ENCODE peak calls at places on chromosomes 5 and 9, in six cellular contexts. L, D, K, Q, H and A are unnamed samples. For H3K36me3, H3K27me3 and H3K4me1, the result is how much of the 10 kb centered on the place peaks cover.

GRCh38 chr5:55868846-55869245 is 17.7 kb downstream of the IL31RA start:
- DNase-seq in L (no peak), D (no peak), K (peak), Q (no peak), H (no peak), A (peak)

GRCh38 chr5:72325566-72326297 is 5.6 kb downstream of the PTCD2 start:
- DNase-seq in L (no peak), D (no peak), K (no peak), Q (no peak), H (no peak), A (no peak)

GRCh38 chr9:134710271-134710540 is 68.6 kb downstream of the COL5A1 start:
- DNase-seq in L (no peak), D (no peak), K (no peak), Q (no peak), H (no peak), A (no peak)

GRCh38 chr9:111970827-111971226 is 74.2 kb downstream of the UGCG start:
- DNase-seq in L (no peak), D (no peak), K (no peak), Q (no peak), H (no peak), A (peak)

GRCh38 chr5:78568212-78568611 is 80.4 kb downstream of the LHFPL2 start:
- DNase-seq in L (no peak), D (no peak), K (no peak), Q (no peak), H (no peak), A (no peak)

GRCh38 chr9:107285292-107285691 is 2.2 kb downstream of the RAD23B start:
- DNase-seq in L (no peak), D (no peak), K (no peak), Q (no peak), H (no peak), A (no peak)

GRCh38 chr5:132054031-132054696 is 6.3 kb upstream of the IL3 start:
- DNase-seq in L (no peak), D (no peak), K (no peak), Q (peak), H (peak), A (no peak)

GRCh38 chr5:96984506-96985192 is 48.8 kb downstream of the LNPEP start:
- DNase-seq in L (peak), D (no peak), K (peak), Q (no peak), H (no peak), A (no peak)

GRCh38 chr5:153670081-153670480 is 179.6 kb downstream of the GRIA1 start:
- DNase-seq in L (no peak), D (no peak), K (peak), Q (no peak), H (no peak), A (peak)

GRCh38 chr5:73393606-73394489 is 54.7 kb downstream of the FOXD1 start:
- DNase-seq in L (no peak), D (no peak), K (peak), Q (no peak), H (no peak), A (no peak)

GRCh38 chr5:50751064-50751657 is 84.7 kb downstream of the PARP8 start:
- DNase-seq in L (peak), D (no peak), K (peak), Q (peak), H (peak), A (peak)

GRCh38 chr5:41414598-41414997 is 95.8 kb downstream of the PLCXD3 start:
- DNase-seq in L (no peak), D (no peak), K (peak), Q (no peak), H (no peak), A (peak)

GRCh38 chr5:174311531-174312269 is 266.2 kb downstream of the NSG2 start:
- DNase-seq in L (peak), D (peak), K (peak), Q (peak), H (peak), A (peak)

GRCh38 chr9:19192213-19193028 is 38.1 kb upstream of the DENND4C start:
- DNase-seq in L (no peak), D (no peak), K (no peak), Q (no peak), H (no peak), A (no peak)

GRCh38 chr9:3490957-3491356 is 34.8 kb downstream of the RFX3 start:
- DNase-seq in L (no peak), D (no peak), K (no peak), Q (no peak), H (no peak), A (no peak)

GRCh38 chr5:93191426-93191825 is 389.6 kb downstream of the NR2F1-AS1 start:
- DNase-seq in L (no peak), D (no peak), K (no peak), Q (no peak), H (no peak), A (no peak)

GRCh38 chr5:74772359-74772758 is 5.3 kb downstream of the NSA2 start:
- DNase-seq in L (no peak), D (no peak), K (no peak), Q (no peak), H (no peak), A (no peak)

GRCh38 chr5:107289030-107289714 is 381.6 kb downstream of the EFNA5 start:
- DNase-seq in L (no peak), D (no peak), K (no peak), Q (no peak), H (no peak), A (no peak)

GRCh38 chr9:87973791-87974292 is 491 bp downstream of the CDK20 start:
- DNase-seq in L (no peak), D (no peak), K (peak), Q (peak), H (no peak), A (no peak)

GRCh38 chr5:126002222-126002897 is 420.8 kb upstream of the GRAMD2B start:
- DNase-seq in L (peak), D (peak), K (no peak), Q (no peak), H (no peak), A (no peak)

GRCh38 chr9:95083086-95083768 is 234.3 kb downstream of the FANCC start:
- DNase-seq in L (no peak), D (no peak), K (no peak), Q (no peak), H (no peak), A (no peak)

GRCh38 chr9:87518702-87519335 is 21.2 kb downstream of the DAPK1 start:
- DNase-seq in L (peak), D (peak), K (peak), Q (no peak), H (no peak), A (peak)

GRCh38 chr5:170632985-170633234 is 129.1 kb downstream of the KCNIP1 start:
- DNase-seq in L (peak), D (peak), K (peak), Q (peak), H (peak), A (no peak)

GRCh38 chr9:111957856-111958631 is 61.4 kb downstream of the UGCG start:
- DNase-seq in L (no peak), D (no peak), K (peak), Q (no peak), H (peak), A (peak)

GRCh38 chr5:92909545-92909962 is 671.5 kb downstream of the NR2F1-AS1 start:
- DNase-seq in L (no peak), D (no peak), K (peak), Q (peak), H (no peak), A (peak)

GRCh38 chr9:134485653-134486052 is 155.9 kb upstream of the COL5A1 start:
- DNase-seq in L (no peak), D (no peak), K (no peak), Q (no peak), H (no peak), A (no peak)

GRCh38 chr9:33318225-33318624 is 27.9 kb downstream of the NFX1 start:
- DNase-seq in L (no peak), D (no peak), K (no peak), Q (no peak), H (no peak), A (peak)

GRCh38 chr9:130421802-130422276 is 22.9 kb upstream of the ASS1 start:
- DNase-seq in L (no peak), D (no peak), K (peak), Q (peak), H (no peak), A (no peak)

GRCh38 chr5:73188764-73189521 is 15.9 kb downstream of the TMEM174 start:
- DNase-seq in L (no peak), D (no peak), K (no peak), Q (peak), H (no peak), A (no peak)

GRCh38 chr9:14061921-14062320 is 252.0 kb downstream of the NFIB start:
- DNase-seq in L (no peak), D (no peak), K (no peak), Q (no peak), H (no peak), A (no peak)

DNA sequence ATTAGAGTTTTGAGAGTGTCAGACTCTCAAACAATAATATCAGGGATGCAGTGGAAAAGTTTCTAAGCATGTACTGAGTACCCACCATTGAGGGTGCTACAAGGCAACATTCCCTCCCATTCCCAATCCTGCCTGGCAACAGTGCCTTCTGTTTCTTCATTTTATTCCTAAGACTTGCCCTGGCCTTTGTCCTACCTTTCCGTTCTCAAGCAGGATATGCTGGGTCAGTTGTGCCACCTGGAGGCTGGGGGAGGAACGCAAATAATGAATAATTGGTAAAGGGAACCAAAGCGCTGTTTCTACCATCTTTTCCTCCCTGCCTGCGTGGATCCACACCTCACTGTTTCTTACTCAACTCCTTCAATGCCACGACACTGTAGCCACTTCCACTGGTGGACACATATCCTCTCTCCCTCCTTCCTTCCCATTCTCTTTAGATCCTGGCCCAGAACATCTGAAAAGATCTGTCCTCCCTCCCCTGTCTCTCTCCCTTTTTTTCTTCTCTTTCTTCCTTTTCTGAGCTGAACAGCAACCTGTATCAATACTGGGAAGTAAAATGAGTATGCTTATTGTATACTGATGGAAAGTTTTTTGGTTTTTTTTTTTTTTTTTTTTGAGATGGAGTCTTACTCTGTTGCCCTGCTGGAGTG is 149.5 kb downstream of the C9orf152 start:
- DNase-seq in L (peak), D (peak), K (peak), Q (peak), H (no peak), A (peak)
- H3K36me3 ChIP-seq in L (under half), D (under half), K (under half), Q (under half), H (under half), A (under half)

GRCh38 chr5:115962239-115962564 is at the start of gene LVRN:
- DNase-seq in L (no peak), D (no peak), K (no peak), Q (no peak), H (no peak), A (no peak)
- H3K27me3 ChIP-seq in L (under half), D (half or more), K (under half), Q (half or more), H (under half), A (under half)

GRCh38 chr5:30693326-30693725 is 500.2 kb upstream of the CDH6 start:
- DNase-seq in L (no peak), D (no peak), K (no peak), Q (no peak), H (no peak), A (no peak)

DNA sequence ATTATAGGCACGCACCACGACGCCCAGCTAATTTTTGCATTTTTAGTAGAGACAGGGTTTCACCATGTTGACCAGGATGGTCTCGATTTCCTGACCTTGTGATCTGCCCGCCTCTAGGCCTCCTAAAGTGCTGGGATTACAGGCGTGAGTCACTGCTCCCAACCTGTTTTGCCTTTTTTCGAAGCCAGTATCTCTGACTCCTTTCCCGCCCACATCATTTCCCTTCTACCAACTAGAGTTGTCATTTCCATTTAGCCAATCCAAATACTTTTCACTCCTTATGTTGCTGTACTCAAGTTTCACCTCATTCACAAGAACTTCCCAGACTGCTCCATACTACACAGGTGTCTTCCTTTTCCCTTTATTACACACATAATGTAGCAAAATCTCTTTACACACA is 502.6 kb upstream of the CDH6 start:
- DNase-seq in L (no peak), D (no peak), K (no peak), Q (no peak), H (no peak), A (no peak)
- H3K4me1 ChIP-seq in L (under half), D (under half), K (under half), Q (under half), H (under half), A (under half)

GRCh38 chr5:157735991-157736390 is 4.8 kb downstream of the THG1L start:
- DNase-seq in L (no peak), D (no peak), K (no peak), Q (no peak), H (no peak), A (peak)
- H3K36me3 ChIP-seq in L (under half), D (half or more), K (under half), Q (under half), H (under half), A (under half)